ENCODE peak calls at places on chromosomes 3 and 15, in five cellular contexts. One of them, this sample, is unnamed.

GRCh38 chr3:18739098-18739431 is 313.9 kb upstream of the SATB1 start:
- DNase-seq in RWPE1: no peak
- DNase-seq in gastrocnemius medialis: no peak
- DNase-seq in hepatocyte: no peak
- DNase-seq in AG04450: no peak
- DNase-seq in this sample: no peak

GRCh38 chr3:59820352-59820934 is 770.6 kb upstream of the CFAP20DC start:
- DNase-seq in RWPE1: no peak
- DNase-seq in hepatocyte: no peak
- DNase-seq in gastrocnemius medialis: no peak
- DNase-seq in AG04450: no peak
- DNase-seq in this sample: no peak

GRCh38 chr3:10944866-10945265 is 47.7 kb upstream of the SLC6A1 start:
- DNase-seq in AG04450: no peak
- DNase-seq in gastrocnemius medialis: no peak
- DNase-seq in hepatocyte: no peak
- DNase-seq in RWPE1: no peak
- DNase-seq in this sample: no peak

GRCh38 chr15:38252481-38253311 is at the start of gene SPRED1:
- DNase-seq in gastrocnemius medialis: peak; percentile 45
- DNase-seq in hepatocyte: peak; percentile 81
- DNase-seq in RWPE1: peak; percentile 44
- DNase-seq in AG04450: no peak
- DNase-seq in this sample: no peak

GRCh38 chr15:84855765-84856164 is 28.7 kb upstream of the SLC28A1 start:
- DNase-seq in RWPE1: no peak
- DNase-seq in hepatocyte: no peak
- DNase-seq in AG04450: no peak
- DNase-seq in gastrocnemius medialis: no peak
- DNase-seq in this sample: no peak

GRCh38 chr3:149566296-149566945 is 91.4 kb downstream of the WWTR1 start:
- DNase-seq in RWPE1: no peak
- DNase-seq in gastrocnemius medialis: no peak
- DNase-seq in AG04450: no peak
- DNase-seq in hepatocyte: peak; percentile 17
- DNase-seq in this sample: no peak

GRCh38 chr15:64502537-64502936 is 42.2 kb downstream of the ZNF609 start:
- DNase-seq in gastrocnemius medialis: no peak
- DNase-seq in hepatocyte: no peak
- DNase-seq in AG04450: no peak
- DNase-seq in RWPE1: no peak
- DNase-seq in this sample: no peak

GRCh38 chr15:29785068-29785467 is 37.2 kb downstream of the TJP1 start:
- DNase-seq in hepatocyte: no peak
- DNase-seq in RWPE1: no peak
- DNase-seq in gastrocnemius medialis: no peak
- DNase-seq in AG04450: no peak
- DNase-seq in this sample: no peak

GRCh38 chr3:127445581-127446368 is 144.8 kb downstream of the TPRA1 start:
- DNase-seq in hepatocyte: no peak
- DNase-seq in AG04450: no peak
- DNase-seq in RWPE1: no peak
- DNase-seq in gastrocnemius medialis: no peak
- DNase-seq in this sample: no peak

GRCh38 chr3:151971814-151972579 is 98.6 kb downstream of the SUCNR1 start:
- DNase-seq in hepatocyte: peak; percentile 52
- DNase-seq in AG04450: no peak
- DNase-seq in gastrocnemius medialis: no peak
- DNase-seq in RWPE1: no peak
- DNase-seq in this sample: no peak

GRCh38 chr3:130395916-130396315 is 50.4 kb downstream of the COL6A5 start:
- DNase-seq in RWPE1: peak; percentile 54
- DNase-seq in hepatocyte: peak; percentile 43
- DNase-seq in AG04450: no peak
- DNase-seq in gastrocnemius medialis: no peak
- DNase-seq in this sample: no peak

GRCh38 chr3:51955893-51956770 is 951 bp downstream of the GPR62 start:
- DNase-seq in AG04450: no peak
- DNase-seq in gastrocnemius medialis: no peak
- DNase-seq in RWPE1: peak; percentile 43
- DNase-seq in hepatocyte: peak; percentile 77
- DNase-seq in this sample: peak; percentile 47

GRCh38 chr3:164231718-164232117 is 846.6 kb downstream of the SI start:
- DNase-seq in hepatocyte: no peak
- DNase-seq in gastrocnemius medialis: no peak
- DNase-seq in RWPE1: no peak
- DNase-seq in AG04450: no peak
- DNase-seq in this sample: no peak

GRCh38 chr3:159619341-159619885 is 369.2 kb upstream of the IL12A start:
- DNase-seq in hepatocyte: peak; percentile 16
- DNase-seq in RWPE1: no peak
- DNase-seq in AG04450: no peak
- DNase-seq in gastrocnemius medialis: no peak
- DNase-seq in this sample: no peak

GRCh38 chr3:107143206-107143605 is 234.0 kb upstream of the CCDC54 start:
- DNase-seq in gastrocnemius medialis: no peak
- DNase-seq in hepatocyte: no peak
- DNase-seq in AG04450: no peak
- DNase-seq in RWPE1: no peak
- DNase-seq in this sample: no peak

GRCh38 chr3:133295199-133295901 is 104.5 kb upstream of the BFSP2 start:
- DNase-seq in gastrocnemius medialis: no peak
- DNase-seq in AG04450: peak; percentile 23
- DNase-seq in RWPE1: peak; percentile 68
- DNase-seq in hepatocyte: no peak
- DNase-seq in this sample: no peak

GRCh38 chr3:4703054-4703480 is 209.9 kb downstream of the ITPR1 start:
- DNase-seq in hepatocyte: no peak
- DNase-seq in AG04450: no peak
- DNase-seq in RWPE1: no peak
- DNase-seq in gastrocnemius medialis: no peak
- DNase-seq in this sample: no peak

GRCh38 chr3:127770671-127771370 is 51.5 kb downstream of the MGLL start:
- DNase-seq in RWPE1: no peak
- DNase-seq in hepatocyte: no peak
- DNase-seq in gastrocnemius medialis: no peak
- DNase-seq in AG04450: no peak
- DNase-seq in this sample: no peak

GRCh38 chr3:53807117-53807521 is 39.1 kb downstream of the CHDH start:
- DNase-seq in gastrocnemius medialis: no peak
- DNase-seq in RWPE1: no peak
- DNase-seq in AG04450: no peak
- DNase-seq in hepatocyte: no peak
- DNase-seq in this sample: no peak

GRCh38 chr15:39588531-39589192 is 7.8 kb downstream of the THBS1 start:
- DNase-seq in AG04450: no peak
- DNase-seq in hepatocyte: no peak
- DNase-seq in RWPE1: no peak
- DNase-seq in gastrocnemius medialis: no peak
- DNase-seq in this sample: no peak

GRCh38 chr3:143847787-143848631 is at the start of gene SLC9A9:
- DNase-seq in AG04450: peak; percentile 30
- DNase-seq in hepatocyte: peak; percentile 53
- DNase-seq in RWPE1: peak; percentile 44
- DNase-seq in gastrocnemius medialis: peak; percentile 29
- DNase-seq in this sample: no peak

GRCh38 chr3:30035935-30036567 is 570.4 kb upstream of the TGFBR2 start:
- DNase-seq in AG04450: no peak
- DNase-seq in gastrocnemius medialis: no peak
- DNase-seq in hepatocyte: no peak
- DNase-seq in RWPE1: no peak
- DNase-seq in this sample: no peak
- TF ChIP-seq CTCF in AG04450: no peak
- TF ChIP-seq CTCF in gastrocnemius medialis: no peak
- TF ChIP-seq CTCF in hepatocyte: no peak
- TF ChIP-seq CTCF in RWPE1: no peak
- TF ChIP-seq CTCF in this sample: no peak

GRCh38 chr15:23497710-23498111 is 50.7 kb upstream of the GOLGA6L2 start:
- DNase-seq in RWPE1: no peak
- DNase-seq in hepatocyte: peak; percentile 39
- DNase-seq in AG04450: no peak
- DNase-seq in gastrocnemius medialis: no peak
- DNase-seq in this sample: no peak
- TF ChIP-seq CTCF in RWPE1: peak; percentile 34
- TF ChIP-seq CTCF in hepatocyte: peak; percentile 32
- TF ChIP-seq CTCF in AG04450: peak; percentile 35
- TF ChIP-seq CTCF in gastrocnemius medialis: no peak
- TF ChIP-seq CTCF in this sample: no peak

DNA sequence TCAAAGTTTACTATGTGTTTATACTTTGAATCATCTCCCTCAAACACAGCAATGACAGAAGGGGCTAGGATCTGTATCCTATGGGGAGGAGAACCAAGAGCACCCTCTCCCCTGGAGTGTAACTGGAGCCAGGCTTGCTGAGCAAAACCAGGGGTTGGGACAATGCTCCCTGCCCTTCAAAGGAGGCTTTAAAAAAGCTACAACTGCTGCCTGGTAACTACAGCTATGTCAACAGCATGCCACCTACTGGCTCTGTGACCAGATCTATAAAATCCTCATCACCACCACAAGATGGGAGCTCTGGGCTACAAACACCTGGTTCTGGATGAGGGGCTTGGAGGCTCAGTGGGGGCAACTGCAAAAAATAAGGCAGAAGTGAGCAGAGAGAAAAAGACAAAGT is 61.9 kb downstream of the ANO10 start:
- DNase-seq in RWPE1: no peak
- DNase-seq in AG04450: no peak
- DNase-seq in gastrocnemius medialis: no peak
- DNase-seq in hepatocyte: no peak
- DNase-seq in this sample: no peak
- TF ChIP-seq CTCF in RWPE1: no peak
- TF ChIP-seq CTCF in AG04450: no peak
- TF ChIP-seq CTCF in gastrocnemius medialis: no peak
- TF ChIP-seq CTCF in hepatocyte: no peak
- TF ChIP-seq CTCF in this sample: no peak

GRCh38 chr15:74995779-74996765 is 709 bp downstream of the SCAMP5 start:
- DNase-seq in RWPE1: no peak
- DNase-seq in AG04450: no peak
- DNase-seq in gastrocnemius medialis: no peak
- DNase-seq in hepatocyte: peak; percentile 68
- DNase-seq in this sample: no peak
- TF ChIP-seq CTCF in RWPE1: no peak
- TF ChIP-seq CTCF in AG04450: no peak
- TF ChIP-seq CTCF in gastrocnemius medialis: no peak
- TF ChIP-seq CTCF in hepatocyte: no peak
- TF ChIP-seq CTCF in this sample: no peak

GRCh38 chr15:73694419-73694818 is 10.2 kb downstream of the CD276 start:
- DNase-seq in gastrocnemius medialis: peak; percentile 17
- DNase-seq in RWPE1: no peak
- DNase-seq in AG04450: no peak
- DNase-seq in hepatocyte: no peak
- DNase-seq in this sample: no peak

GRCh38 chr15:73688455-73688854 is 4.3 kb downstream of the CD276 start:
- DNase-seq in gastrocnemius medialis: no peak
- DNase-seq in AG04450: no peak
- DNase-seq in hepatocyte: peak; percentile 38
- DNase-seq in RWPE1: no peak
- DNase-seq in this sample: no peak

GRCh38 chr15:73695773-73696640 is 11.8 kb downstream of the CD276 start:
- DNase-seq in gastrocnemius medialis: no peak
- DNase-seq in AG04450: no peak
- DNase-seq in RWPE1: no peak
- DNase-seq in hepatocyte: no peak
- DNase-seq in this sample: no peak

GRCh38 chr15:73686781-73687256 is 2.6 kb downstream of the CD276 start:
- DNase-seq in hepatocyte: peak; percentile 65
- DNase-seq in gastrocnemius medialis: no peak
- DNase-seq in AG04450: peak; percentile 65
- DNase-seq in RWPE1: peak; percentile 71
- DNase-seq in this sample: no peak

DNA sequence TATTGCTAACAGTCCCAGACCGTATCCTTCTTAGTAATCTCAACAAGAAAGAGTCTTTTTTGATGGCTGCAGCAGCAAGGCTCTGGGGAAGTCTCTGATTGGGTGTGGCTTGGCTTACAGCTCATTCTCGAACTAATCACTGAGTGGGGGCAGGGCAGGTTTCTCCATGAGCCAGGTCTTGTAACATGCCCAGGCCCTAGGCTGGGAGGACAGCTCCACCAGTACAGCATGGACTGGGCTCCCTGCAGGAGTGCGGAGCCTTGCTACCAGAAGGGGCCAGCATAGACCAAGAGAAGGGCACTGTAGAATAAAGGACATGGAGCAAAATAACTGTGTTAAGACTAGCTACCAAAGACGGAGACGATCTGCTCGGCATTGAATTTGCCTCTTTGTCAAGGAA is 7.2 kb downstream of the CD276 start:
- DNase-seq in gastrocnemius medialis: peak; percentile 41
- DNase-seq in AG04450: no peak
- DNase-seq in RWPE1: peak; percentile 69
- DNase-seq in hepatocyte: peak; percentile 86
- DNase-seq in this sample: no peak
- TF ChIP-seq CTCF in gastrocnemius medialis: peak; percentile 9
- TF ChIP-seq CTCF in AG04450: peak; percentile 6
- TF ChIP-seq CTCF in RWPE1: no peak
- TF ChIP-seq CTCF in hepatocyte: peak; percentile 14
- TF ChIP-seq CTCF in this sample: no peak

DNA sequence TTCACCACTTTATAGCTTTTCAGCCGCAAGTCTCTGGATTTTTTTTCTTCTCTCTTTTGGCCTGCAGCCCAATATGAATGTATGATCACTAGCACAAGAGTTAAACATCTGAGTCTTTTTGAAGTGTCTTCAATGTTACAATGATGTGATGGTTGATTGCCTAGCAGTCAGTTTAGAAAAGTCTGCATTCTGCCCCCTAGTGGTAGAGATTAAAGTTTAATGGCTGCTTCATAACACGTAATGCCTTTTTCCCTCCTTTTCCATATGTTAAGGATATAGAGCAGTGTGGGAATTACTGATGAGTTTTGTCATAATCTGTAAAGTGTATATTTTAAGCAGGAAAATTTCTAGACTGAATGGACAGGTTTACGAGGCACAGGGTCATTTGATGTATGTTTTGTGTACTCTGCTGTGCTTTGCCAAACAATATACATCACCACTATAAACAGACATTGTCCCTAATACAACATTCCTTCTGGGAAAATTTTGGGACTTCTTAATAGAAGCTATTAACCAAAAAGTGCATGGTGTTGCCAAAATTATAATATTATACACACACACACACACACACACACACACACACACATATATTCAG is 1038.5 kb upstream of the NR2F2 start:
- DNase-seq in gastrocnemius medialis: no peak
- DNase-seq in hepatocyte: peak; percentile 67
- DNase-seq in RWPE1: peak; percentile 32
- DNase-seq in AG04450: no peak
- DNase-seq in this sample: no peak
- TF ChIP-seq CTCF in gastrocnemius medialis: peak; percentile 36
- TF ChIP-seq CTCF in hepatocyte: peak; percentile 67
- TF ChIP-seq CTCF in RWPE1: peak; percentile 74
- TF ChIP-seq CTCF in AG04450: peak; percentile 67
- TF ChIP-seq CTCF in this sample: no peak

GRCh38 chr3:196431193-196432136 is 762 bp downstream of the UBXN7 start:
- DNase-seq in RWPE1: peak; percentile 37
- DNase-seq in AG04450: no peak
- DNase-seq in gastrocnemius medialis: no peak
- DNase-seq in hepatocyte: peak; percentile 67
- DNase-seq in this sample: no peak
- TF ChIP-seq CTCF in RWPE1: no peak
- TF ChIP-seq CTCF in AG04450: no peak
- TF ChIP-seq CTCF in gastrocnemius medialis: no peak
- TF ChIP-seq CTCF in hepatocyte: no peak
- TF ChIP-seq CTCF in this sample: no peak

GRCh38 chr15:35545316-35545824 is 595 bp downstream of the DPH6 start:
- DNase-seq in gastrocnemius medialis: peak; percentile 21
- DNase-seq in hepatocyte: peak; percentile 57
- DNase-seq in RWPE1: peak; percentile 50
- DNase-seq in AG04450: peak; percentile 24
- DNase-seq in this sample: no peak
- TF ChIP-seq CTCF in gastrocnemius medialis: no peak
- TF ChIP-seq CTCF in hepatocyte: no peak
- TF ChIP-seq CTCF in RWPE1: no peak
- TF ChIP-seq CTCF in AG04450: no peak
- TF ChIP-seq CTCF in this sample: no peak